ENCODE peak calls at places on chromosomes 6 and 20, in four cellular contexts. U is adrenal gland, D is mucosa of descending colon, F is HCT116. R is an unnamed sample.

GRCh38 chr6:49332781-49333180 is 130.3 kb downstream of the MMUT start:
- DNase-seq in F (no peak), D (no peak), U (no peak), R (no peak)

GRCh38 chr6:79079425-79080130 is 1.5 kb upstream of the PHIP start:
- DNase-seq in D (no peak), U (no peak), F (no peak), R (no peak)

GRCh38 chr6:53701333-53702073 is 35.9 kb upstream of the KLHL31 start:
- DNase-seq in D (no peak), U (no peak), F (no peak), R (no peak)

GRCh38 chr6:148831064-148831463 is 84.2 kb downstream of the UST start:
- DNase-seq in F (no peak), D (peak), U (no peak), R (no peak)

GRCh38 chr6:65295812-65296211 is 411.2 kb downstream of the EYS start:
- DNase-seq in D (no peak), F (no peak), U (no peak), R (no peak)

GRCh38 chr20:17155401-17155800 is 71.4 kb upstream of the PCSK2 start:
- DNase-seq in D (no peak), F (no peak), U (no peak), R (no peak)

GRCh38 chr20:50930139-50931047 is 844 bp downstream of the ADNP start:
- DNase-seq in F (no peak), D (peak), U (peak), R (no peak)

GRCh38 chr20:1300083-1300840 is 28.7 kb downstream of the SDCBP2 start:
- DNase-seq in D (no peak), F (no peak), U (no peak), R (no peak)

GRCh38 chr6:5475779-5476178 is 214.5 kb downstream of the FARS2 start:
- DNase-seq in F (no peak), D (no peak), U (no peak), R (no peak)

GRCh38 chr20:50379049-50379990 is 130.9 kb upstream of the PTPN1 start:
- DNase-seq in U (peak), F (no peak), D (peak), R (peak)

GRCh38 chr6:66336171-66336570 is 629.1 kb upstream of the EYS start:
- DNase-seq in F (no peak), D (no peak), U (no peak), R (no peak)

GRCh38 chr6:150079604-150080003 is 10.7 kb upstream of the ULBP3 start:
- DNase-seq in D (no peak), F (no peak), U (no peak), R (peak)

GRCh38 chr6:80622641-80623040 is 516.2 kb downstream of the BCKDHB start:
- DNase-seq in D (no peak), F (no peak), U (no peak), R (no peak)

GRCh38 chr6:17473554-17473953 is 80.2 kb downstream of the CAP2 start:
- DNase-seq in F (no peak), D (peak), U (no peak), R (no peak)

GRCh38 chr6:33604941-33605854 is 15.9 kb upstream of the ITPR3 start:
- DNase-seq in D (no peak), F (no peak), U (no peak), R (no peak)

GRCh38 chr6:136249336-136249735 is 775 bp downstream of the MTFR2 start:
- DNase-seq in D (no peak), F (no peak), U (no peak), R (no peak)

GRCh38 chr6:136252441-136252840 is 2.3 kb upstream of the MTFR2 start:
- DNase-seq in U (no peak), F (no peak), D (no peak), R (no peak)

GRCh38 chr6:136249811-136250685 is at the start of gene MTFR2:
- DNase-seq in U (peak), D (peak), F (peak), R (peak)

GRCh38 chr6:136250686-136251008 is 536 bp upstream of the MTFR2 start:
- DNase-seq in F (no peak), D (no peak), U (peak), R (no peak)

GRCh38 chr6:136251394-136251793 is 1.3 kb upstream of the MTFR2 start:
- DNase-seq in D (no peak), F (no peak), U (no peak), R (no peak)
- H3K4me3 ChIP-seq in D (no peak), F (no peak), U (no peak), R (no peak)

DNA sequence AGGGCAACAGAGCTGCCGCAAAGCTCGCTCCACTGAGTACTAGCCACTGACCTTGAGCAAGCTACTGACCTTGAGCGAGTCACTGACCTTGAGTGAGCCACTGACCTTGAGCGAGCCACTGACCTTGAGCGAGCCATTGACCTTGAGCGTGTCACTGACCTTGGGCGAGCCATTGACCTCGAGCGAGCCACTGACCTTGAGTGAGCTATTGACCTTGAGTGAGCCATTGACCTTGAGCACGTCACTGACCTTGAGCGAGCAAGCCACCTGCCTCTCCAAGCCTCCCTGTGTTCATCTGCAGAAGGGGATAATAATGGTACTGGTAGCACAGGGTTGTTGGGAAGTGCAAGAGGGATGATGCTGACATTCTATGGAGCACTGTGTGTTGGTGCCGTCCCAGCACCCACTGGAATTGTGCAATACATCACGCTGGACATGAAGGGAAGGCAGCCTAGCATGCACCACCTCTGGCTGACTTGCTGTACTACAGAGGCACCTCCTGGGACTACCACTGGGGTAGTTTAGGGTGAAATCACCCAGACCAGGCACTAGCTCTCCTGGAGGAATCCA is 60.2 kb downstream of the CTCFL start:
- DNase-seq in U (peak), F (peak), D (no peak), R (no peak)
- TF ChIP-seq CTCF in U (peak), F (no peak), D (no peak), R (peak)

GRCh38 chr6:28205879-28206278 is 19.2 kb upstream of the ZSCAN9 start:
- DNase-seq in U (no peak), D (no peak), F (no peak), R (no peak)

GRCh38 chr6:28208180-28208659 is 16.9 kb upstream of the ZSCAN9 start:
- DNase-seq in F (no peak), D (no peak), U (no peak), R (no peak)

GRCh38 chr6:28209753-28210535 is 15.1 kb upstream of the ZSCAN9 start:
- DNase-seq in F (no peak), D (no peak), U (no peak), R (no peak)

GRCh38 chr6:28206527-28207243 is 18.4 kb upstream of the ZSCAN9 start:
- DNase-seq in D (peak), F (no peak), U (no peak), R (no peak)

DNA sequence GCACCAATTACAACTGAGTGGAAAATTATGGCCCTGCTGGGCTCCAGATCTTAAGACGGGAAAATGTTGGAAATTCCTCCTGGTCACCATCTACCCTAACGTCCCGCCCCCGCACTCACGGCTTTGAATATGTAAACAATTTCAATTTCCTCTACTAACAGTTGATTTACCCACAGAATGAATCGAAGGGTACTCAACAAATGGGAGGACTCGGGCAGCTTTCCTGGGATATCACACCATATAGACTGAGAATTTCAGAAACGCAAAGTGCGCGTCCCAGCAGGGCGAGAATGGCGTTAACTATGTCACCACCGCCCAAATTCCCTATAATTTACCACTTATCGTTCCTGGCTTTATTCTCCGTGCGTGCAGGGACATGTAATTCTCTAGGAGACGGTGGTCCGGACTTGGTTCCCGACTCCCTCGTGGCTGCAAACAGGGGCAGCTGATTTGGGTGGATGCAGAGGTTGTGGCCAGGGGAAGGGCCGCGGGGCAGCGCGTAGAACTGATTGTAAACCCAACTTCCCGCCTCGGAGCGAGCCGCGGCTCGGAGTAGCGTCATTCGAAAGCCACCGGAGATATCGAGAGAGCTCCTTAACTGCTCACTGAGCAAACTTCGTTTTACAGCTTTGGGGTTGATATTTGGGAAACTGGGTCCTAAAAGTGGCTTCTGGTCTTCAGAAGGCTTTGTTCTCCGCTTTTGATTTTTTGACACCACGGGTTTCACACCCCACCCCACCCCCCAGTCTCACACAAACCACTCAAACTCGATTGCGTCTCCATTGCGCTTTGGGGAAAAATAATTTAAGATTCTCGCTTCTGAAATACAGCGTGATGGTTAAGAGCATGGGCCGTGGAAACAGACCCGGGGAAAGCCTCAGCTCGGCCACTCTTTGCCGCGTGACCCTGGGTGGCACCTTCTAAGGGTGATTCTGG is 17.6 kb upstream of the ZSCAN9 start:
- DNase-seq in F (no peak), U (no peak), D (peak), R (no peak)
- H3K4me3 ChIP-seq in F (no peak), U (no peak), D (no peak), R (peak)

GRCh38 chr20:32019563-32020463 is 9.6 kb downstream of the CCM2L start:
- DNase-seq in F (no peak), U (no peak), D (no peak), R (no peak)

GRCh38 chr20:32018269-32019155 is 8.3 kb downstream of the CCM2L start:
- DNase-seq in U (peak), F (peak), D (peak), R (no peak)

GRCh38 chr20:32017711-32018251 is 7.5 kb downstream of the CCM2L start:
- DNase-seq in D (peak), F (peak), U (no peak), R (no peak)

GRCh38 chr20:32021091-32021490 is 10.9 kb downstream of the CCM2L start:
- DNase-seq in U (no peak), D (no peak), F (no peak), R (no peak)

GRCh38 chr20:32019156-32019510 is 8.9 kb downstream of the CCM2L start:
- DNase-seq in U (no peak), D (no peak), F (no peak), R (no peak)
- TF ChIP-seq CTCF in U (no peak), D (no peak), F (no peak), R (no peak)

GRCh38 chr6:42104807-42105713 is 37.4 kb downstream of the C6orf132 start:
- DNase-seq in U (peak), F (no peak), D (no peak), R (no peak)
- H3K4me3 ChIP-seq in U (no peak), F (no peak), D (no peak), R (no peak)

GRCh38 chr6:57216235-57217101 is 5.6 kb downstream of the RAB23 start:
- DNase-seq in U (no peak), D (peak), F (no peak), R (peak)
- TF ChIP-seq CTCF in U (no peak), D (no peak), F (no peak), R (no peak)

DNA sequence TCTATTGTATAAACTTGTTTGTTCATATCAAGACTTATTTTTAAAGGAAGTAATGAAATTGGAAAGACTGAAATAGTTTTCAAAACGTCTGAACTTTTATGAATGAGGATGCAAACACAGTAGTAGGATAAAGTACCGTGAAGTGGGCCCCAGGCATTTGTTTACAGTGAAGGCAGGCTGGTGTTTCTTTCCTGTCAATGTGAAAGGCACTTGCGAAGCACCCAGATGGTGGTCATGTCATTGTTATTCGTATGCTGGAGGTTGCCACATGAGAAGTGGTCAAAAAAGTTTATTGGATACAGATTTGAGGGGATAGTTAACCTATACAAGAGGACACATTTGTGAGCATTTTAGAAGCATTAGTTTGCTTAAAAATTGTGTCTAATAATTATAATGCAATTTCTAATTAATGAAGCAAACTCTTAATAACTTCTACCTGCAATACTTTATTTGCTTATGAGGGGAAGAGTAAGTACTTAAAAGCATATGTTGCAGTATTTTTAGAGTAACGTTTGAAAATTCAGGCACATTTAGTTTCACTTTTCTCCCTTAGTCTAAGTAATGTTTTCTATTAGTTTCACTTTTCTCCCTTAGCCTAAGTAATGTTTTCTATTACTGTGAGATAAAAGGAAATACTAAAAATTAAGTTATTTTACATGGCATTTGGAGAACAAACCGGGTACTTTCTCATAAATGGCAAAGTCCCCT is 120.8 kb upstream of the CLDN20 start:
- DNase-seq in D (no peak), U (no peak), F (no peak), R (no peak)
- H3K4me3 ChIP-seq in D (no peak), U (peak), F (no peak), R (no peak)

R was measured in astrocyte of the cerebellum.